ENCODE peak calls at places on chromosomes 7 and 10, in four cellular contexts. V, D, G and L are unnamed samples.

GRCh38 chr7:44111759-44112158 is 7.6 kb downstream of the AEBP1 start:
- DNase-seq in V (no peak), D (no peak), G (no peak), L (no peak)

GRCh38 chr7:116443646-116444045 is 55.9 kb upstream of the CAV2 start:
- DNase-seq in V (no peak), D (no peak), G (no peak), L (no peak)

GRCh38 chr7:151046603-151047573 is 1.4 kb upstream of the ASIC3 start:
- DNase-seq in V (peak), D (no peak), G (no peak), L (peak)

GRCh38 chr10:111087968-111088505 is 11.2 kb downstream of the ADRA2A start:
- DNase-seq in V (no peak), D (no peak), G (no peak), L (no peak)

GRCh38 chr7:47326808-47327207 is 255.1 kb downstream of the TNS3 start:
- DNase-seq in V (peak), D (peak), G (peak), L (no peak)

GRCh38 chr10:13095094-13095493 is 4.9 kb upstream of the OPTN start:
- DNase-seq in V (no peak), D (no peak), G (peak), L (no peak)

GRCh38 chr7:151592868-151593486 is 73.3 kb upstream of the RHEB start:
- DNase-seq in V (no peak), D (peak), G (peak), L (peak)

GRCh38 chr7:93196331-93196730 is 29.9 kb downstream of the HEPACAM2 start:
- DNase-seq in V (no peak), D (no peak), G (no peak), L (no peak)